ENCODE peak calls at places on chromosomes 1 and 21, in seven cellular contexts. G, F, I, Z, N, X and M are unnamed samples.

GRCh38 chr1:168520052-168520751 is 23.6 kb downstream of the XCL2 start:
- DNase-seq in G (no peak), F (no peak), I (no peak), Z (no peak), N (peak; percentile 44), X (no peak), M (no peak)

GRCh38 chr1:154856049-154856448 is 14.0 kb downstream of the KCNN3 start:
- DNase-seq in G (no peak), F (no peak), I (no peak), Z (peak; percentile 54), N (no peak), X (no peak), M (no peak)

GRCh38 chr1:28086651-28087050 is 1.8 kb downstream of the EYA3 start:
- DNase-seq in G (no peak), F (no peak), I (no peak), Z (no peak), N (no peak), X (peak; percentile 52), M (no peak)

GRCh38 chr1:241706257-241706656 is 54.2 kb downstream of the WDR64 start:
- DNase-seq in G (peak; percentile 44), F (no peak), I (no peak), Z (no peak), N (no peak), X (no peak), M (no peak)

GRCh38 chr1:114137497-114137896 is 16.2 kb downstream of the SYT6 start:
- DNase-seq in G (no peak), F (no peak), I (no peak), Z (no peak), N (no peak), X (no peak), M (no peak)

GRCh38 chr1:6822530-6823359 is 37.5 kb downstream of the CAMTA1 start:
- DNase-seq in G (no peak), F (no peak), I (peak; percentile 75), Z (no peak), N (no peak), X (no peak), M (no peak)

GRCh38 chr1:101100674-101101073 is 75.1 kb upstream of the DPH5 start:
- DNase-seq in G (no peak), F (no peak), I (no peak), Z (no peak), N (no peak), X (no peak), M (no peak)

GRCh38 chr21:42453301-42454220 is 42.5 kb downstream of the RSPH1 start:
- DNase-seq in G (no peak), F (no peak), I (no peak), Z (no peak), N (no peak), X (no peak), M (no peak)

GRCh38 chr1:52032785-52033131 is 852 bp downstream of the KTI12 start:
- DNase-seq in G (peak; percentile 32), F (peak; percentile 10), I (peak; percentile 47), Z (peak; percentile 49), N (no peak), X (peak; percentile 76), M (peak; percentile 13)

GRCh38 chr1:205314986-205315618 is 6.4 kb downstream of the NUAK2 start:
- DNase-seq in G (no peak), F (no peak), I (no peak), Z (no peak), N (peak; percentile 24), X (peak; percentile 68), M (no peak)

GRCh38 chr1:244826712-244827111 is 8.7 kb upstream of the COX20 start:
- DNase-seq in G (no peak), F (no peak), I (no peak), Z (no peak), N (no peak), X (no peak), M (no peak)

GRCh38 chr1:211944733-211945500 is 90.4 kb downstream of the INTS7 start:
- DNase-seq in G (peak; percentile 93), F (no peak), I (peak; percentile 93), Z (peak; percentile 34), N (no peak), X (no peak), M (no peak)
- TF ChIP-seq CTCF in G (peak; percentile 95), F (no peak), I (peak; percentile 68), Z (peak; percentile 60), N (no peak), X (no peak), M (peak; percentile 17)

GRCh38 chr1:231020816-231021215 is 19.2 kb downstream of the FAM89A start:
- DNase-seq in G (no peak), F (no peak), I (no peak), Z (no peak), N (no peak), X (no peak), M (no peak)
- H3K4me3 ChIP-seq in G (no peak overlapping the region), F (no peak overlapping the region), I (no peak overlapping the region), Z (no peak overlapping the region), N (no peak overlapping the region), X (no peak overlapping the region), M (no peak overlapping the region)

GRCh38 chr1:172885976-172886375 is 164.8 kb downstream of the TNFSF18 start:
- DNase-seq in G (no peak), F (no peak), I (no peak), Z (no peak), N (no peak), X (no peak), M (no peak)
- H3K27ac ChIP-seq in G (peak overlapping the region; percentile 9), F (no peak overlapping the region), I (no peak overlapping the region), Z (no peak overlapping the region), N (no peak overlapping the region), X (no peak overlapping the region), M (no peak overlapping the region)

DNA sequence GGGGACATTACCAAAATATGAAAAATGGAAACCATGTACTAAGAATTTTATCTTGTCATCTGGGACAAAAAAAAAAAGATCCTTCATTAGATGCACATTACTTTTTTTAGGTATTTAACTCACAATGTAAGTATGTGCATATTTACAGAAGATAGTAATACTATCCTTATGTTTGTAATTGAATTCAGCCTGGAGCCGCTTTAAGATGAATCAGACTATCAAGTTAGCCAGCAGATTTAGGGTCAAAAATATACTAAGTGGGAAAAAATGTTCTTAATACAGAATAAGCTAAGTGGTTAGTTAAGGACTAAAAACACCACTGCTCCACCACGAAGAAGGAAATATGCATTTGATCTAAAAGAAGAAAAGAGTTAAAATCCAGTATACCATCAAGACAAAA is 49.1 kb downstream of the DSCAM start:
- DNase-seq in G (no peak), F (no peak), I (no peak), Z (no peak), N (no peak), X (no peak), M (no peak)
- TF ChIP-seq CTCF in G (no peak), F (no peak), I (no peak), Z (no peak), N (no peak), X (no peak), M (no peak)

DNA sequence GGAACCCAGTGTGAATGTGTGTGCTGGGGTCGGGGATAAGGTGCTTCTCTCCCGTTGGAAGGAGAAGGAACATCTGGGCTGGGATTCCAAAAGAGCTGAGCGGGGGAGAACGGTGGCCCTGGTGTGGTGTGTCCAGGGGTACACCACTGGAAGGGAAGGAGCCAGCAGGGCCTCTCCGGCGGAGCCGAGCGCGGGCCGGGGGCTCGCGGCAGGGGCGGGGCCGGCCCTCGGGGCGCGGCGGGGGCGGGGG is 231 bp upstream of the RPS6KA1 start:
- DNase-seq in G (no peak), F (no peak), I (no peak), Z (no peak), N (no peak), X (no peak), M (no peak)
- H3K4me3 ChIP-seq in G (peak overlapping the region; percentile 58), F (peak overlapping the region; percentile 54), I (peak overlapping the region; percentile 67), Z (peak overlapping the region; percentile 67), N (peak overlapping the region; percentile 49), X (peak overlapping the region; percentile 93), M (peak overlapping the region; percentile 71)